ENCODE peak calls at places on chromosomes 11 and 22, in four cellular contexts. One of them, this sample, is unnamed.

GRCh38 chr22:38327805-38328204 is 10.6 kb upstream of the CSNK1E start:
- DNase-seq in transverse colon: no peak
- DNase-seq in KG1: no peak
- DNase-seq in NCI-H2029: no peak
- DNase-seq in this sample: no peak

GRCh38 chr11:83628622-83629347 is 342.6 kb upstream of the CCDC90B start:
- DNase-seq in transverse colon: no peak
- DNase-seq in KG1: no peak
- DNase-seq in NCI-H2029: no peak
- DNase-seq in this sample: no peak

GRCh38 chr11:72229336-72229924 is 4.9 kb downstream of the INPPL1 start:
- DNase-seq in transverse colon: no peak
- DNase-seq in KG1: no peak
- DNase-seq in NCI-H2029: no peak
- DNase-seq in this sample: no peak

GRCh38 chr11:130769782-130770565 is 146.3 kb downstream of the SNX19 start:
- DNase-seq in transverse colon: no peak
- DNase-seq in KG1: no peak
- DNase-seq in NCI-H2029: no peak
- DNase-seq in this sample: no peak

GRCh38 chr11:126348806-126349582 is 6.5 kb upstream of the ST3GAL4 start:
- DNase-seq in transverse colon: no peak
- DNase-seq in KG1: no peak
- DNase-seq in NCI-H2029: no peak
- DNase-seq in this sample: no peak

GRCh38 chr11:22460181-22460580 is 122.0 kb downstream of the SLC17A6 start:
- DNase-seq in transverse colon: no peak
- DNase-seq in KG1: no peak
- DNase-seq in NCI-H2029: no peak
- DNase-seq in this sample: no peak

GRCh38 chr11:76808158-76808557 is 25.0 kb downstream of the TSKU start:
- DNase-seq in transverse colon: no peak
- DNase-seq in KG1: no peak
- DNase-seq in NCI-H2029: no peak
- DNase-seq in this sample: no peak

GRCh38 chr11:57406337-57406904 is 16.0 kb upstream of the PRG2 start:
- DNase-seq in transverse colon: no peak
- DNase-seq in KG1: no peak
- DNase-seq in NCI-H2029: no peak
- DNase-seq in this sample: no peak

GRCh38 chr11:72950685-72951084 is 136.5 kb downstream of the ATG16L2 start:
- DNase-seq in transverse colon: no peak
- DNase-seq in KG1: no peak
- DNase-seq in NCI-H2029: no peak
- DNase-seq in this sample: no peak

GRCh38 chr11:120132645-120133185 is 5.2 kb downstream of the TRIM29 start:
- DNase-seq in transverse colon: peak
- DNase-seq in KG1: no peak
- DNase-seq in NCI-H2029: no peak
- DNase-seq in this sample: no peak

GRCh38 chr11:46528445-46529085 is 65.3 kb downstream of the AMBRA1 start:
- DNase-seq in transverse colon: no peak
- DNase-seq in KG1: no peak
- DNase-seq in NCI-H2029: no peak
- DNase-seq in this sample: no peak

GRCh38 chr11:70296681-70297080 is 26.2 kb downstream of the PPFIA1 start:
- DNase-seq in transverse colon: no peak
- DNase-seq in KG1: no peak
- DNase-seq in NCI-H2029: no peak
- DNase-seq in this sample: no peak

GRCh38 chr11:112756166-112756565 is 205.1 kb upstream of the NCAM1 start:
- DNase-seq in transverse colon: no peak
- DNase-seq in KG1: no peak
- DNase-seq in NCI-H2029: no peak
- DNase-seq in this sample: no peak

GRCh38 chr22:39013923-39014722 is at the start of gene APOBEC3C:
- DNase-seq in transverse colon: peak
- DNase-seq in KG1: peak
- DNase-seq in NCI-H2029: peak
- DNase-seq in this sample: peak

GRCh38 chr11:85685820-85686459 is at the start of gene CCDC89:
- DNase-seq in transverse colon: peak
- DNase-seq in KG1: no peak
- DNase-seq in NCI-H2029: peak
- DNase-seq in this sample: peak

GRCh38 chr11:6692128-6692527 is 9.0 kb upstream of the MRPL17 start:
- DNase-seq in transverse colon: no peak
- DNase-seq in KG1: no peak
- DNase-seq in NCI-H2029: no peak
- DNase-seq in this sample: no peak

GRCh38 chr11:69300124-69301032 is 6.4 kb downstream of the MYEOV start:
- DNase-seq in transverse colon: no peak
- DNase-seq in KG1: no peak
- DNase-seq in NCI-H2029: no peak
- DNase-seq in this sample: no peak

GRCh38 chr11:68471360-68472340 is 11.1 kb downstream of the PPP6R3 start:
- DNase-seq in transverse colon: no peak
- DNase-seq in KG1: peak
- DNase-seq in NCI-H2029: no peak
- DNase-seq in this sample: no peak

GRCh38 chr11:48109046-48109666 is 107.5 kb upstream of the OR4B1 start:
- DNase-seq in transverse colon: no peak
- DNase-seq in KG1: peak
- DNase-seq in NCI-H2029: peak
- DNase-seq in this sample: no peak

GRCh38 chr11:66267379-66268209 is 845 bp upstream of the RAB1B start:
- DNase-seq in transverse colon: peak
- DNase-seq in KG1: peak
- DNase-seq in NCI-H2029: peak
- DNase-seq in this sample: peak

GRCh38 chr11:100865443-100865842 is 178.4 kb downstream of the ARHGAP42 start:
- DNase-seq in transverse colon: no peak
- DNase-seq in KG1: no peak
- DNase-seq in NCI-H2029: no peak
- DNase-seq in this sample: no peak

GRCh38 chr11:18384157-18384641 is 10.2 kb upstream of the LDHA start:
- DNase-seq in transverse colon: peak
- DNase-seq in KG1: no peak
- DNase-seq in NCI-H2029: peak
- DNase-seq in this sample: no peak

GRCh38 chr11:122743949-122744876 is 88.7 kb downstream of the UBASH3B start:
- DNase-seq in transverse colon: peak
- DNase-seq in KG1: peak
- DNase-seq in NCI-H2029: no peak
- DNase-seq in this sample: no peak

GRCh38 chr22:42451499-42452145 is 19.4 kb upstream of the NFAM1 start:
- DNase-seq in transverse colon: no peak
- DNase-seq in KG1: no peak
- DNase-seq in NCI-H2029: no peak
- DNase-seq in this sample: no peak

GRCh38 chr11:130609121-130610035 is 160.9 kb downstream of the ADAMTS15 start:
- DNase-seq in transverse colon: peak
- DNase-seq in KG1: no peak
- DNase-seq in NCI-H2029: no peak
- DNase-seq in this sample: no peak

GRCh38 chr22:47692811-47693210 is 930.4 kb downstream of the TBC1D22A start:
- DNase-seq in transverse colon: no peak
- DNase-seq in KG1: no peak
- DNase-seq in NCI-H2029: no peak
- DNase-seq in this sample: no peak

GRCh38 chr11:63888170-63889086 is 28.5 kb downstream of the RCOR2 start:
- DNase-seq in transverse colon: peak
- DNase-seq in KG1: no peak
- DNase-seq in NCI-H2029: peak
- DNase-seq in this sample: peak

GRCh38 chr11:44112083-44112865 is 16.8 kb downstream of the EXT2 start:
- DNase-seq in transverse colon: no peak
- DNase-seq in KG1: no peak
- DNase-seq in NCI-H2029: peak
- DNase-seq in this sample: no peak

GRCh38 chr11:7688238-7688826 is 15.0 kb upstream of the CYB5R2 start:
- DNase-seq in transverse colon: no peak
- DNase-seq in KG1: peak
- DNase-seq in NCI-H2029: no peak
- DNase-seq in this sample: no peak

This sample was measured in NCI-H510A.